ENCODE peak calls at places on chromosome 22, in five cellular contexts. W, R, C, Q and I are unnamed samples.

GRCh38 chr22:39179401-39179827 is 26.9 kb upstream of the CBX7 start:
- DNase-seq in W (no peak), R (no peak), C (no peak), Q (no peak), I (no peak)

GRCh38 chr22:27452916-27453315 is 348.6 kb downstream of the MN1 start:
- DNase-seq in W (no peak), R (no peak), C (no peak), Q (no peak), I (peak)

GRCh38 chr22:35514366-35514765 is 26.3 kb upstream of the RASD2 start:
- DNase-seq in W (no peak), R (no peak), C (no peak), Q (no peak), I (no peak)

GRCh38 chr22:17232406-17232805 is 13.2 kb upstream of the ADA2 start:
- DNase-seq in W (no peak), R (no peak), C (no peak), Q (no peak), I (no peak)

GRCh38 chr22:39908737-39909136 is 7.9 kb downstream of the GRAP2 start:
- DNase-seq in W (no peak), R (no peak), C (no peak), Q (no peak), I (peak)

GRCh38 chr22:40673017-40673416 is 6.3 kb upstream of the MCHR1 start:
- DNase-seq in W (no peak), R (no peak), C (no peak), Q (no peak), I (no peak)

GRCh38 chr22:40423882-40424640 is 53.7 kb downstream of the SGSM3 start:
- DNase-seq in W (no peak), R (no peak), C (no peak), Q (peak), I (no peak)

GRCh38 chr22:48051796-48052620 is 1289.6 kb downstream of the TBC1D22A start:
- DNase-seq in W (no peak), R (no peak), C (no peak), Q (no peak), I (no peak)

GRCh38 chr22:48103126-48103875 is 1340.9 kb downstream of the TBC1D22A start:
- DNase-seq in W (no peak), R (no peak), C (peak), Q (peak), I (no peak)

GRCh38 chr22:25853902-25854301 is 111.9 kb downstream of the MYO18B start:
- DNase-seq in W (no peak), R (no peak), C (no peak), Q (no peak), I (no peak)

GRCh38 chr22:38214248-38215056 is 12.7 kb downstream of the MAFF start:
- DNase-seq in W (peak), R (peak), C (peak), Q (peak), I (no peak)

GRCh38 chr22:32325811-32326237 is 31.8 kb upstream of the RFPL3 start:
- DNase-seq in W (no peak), R (no peak), C (no peak), Q (no peak), I (no peak)

GRCh38 chr22:32534252-32535215 is 59.9 kb downstream of the FBXO7 start:
- DNase-seq in W (peak), R (peak), C (no peak), Q (peak), I (no peak)

GRCh38 chr22:33051960-33052839 is 6.0 kb downstream of the SYN3 start:
- DNase-seq in W (no peak), R (no peak), C (peak), Q (no peak), I (no peak)

GRCh38 chr22:17743661-17744411 is 30.4 kb downstream of the BID start:
- DNase-seq in W (no peak), R (no peak), C (no peak), Q (no peak), I (no peak)

GRCh38 chr22:34696557-34696956 is 369.4 kb upstream of the ISX start:
- DNase-seq in W (no peak), R (no peak), C (no peak), Q (no peak), I (no peak)

GRCh38 chr22:25488244-25489020 is 76.0 kb upstream of the GRK3 start:
- DNase-seq in W (peak), R (peak), C (no peak), Q (peak), I (peak)

GRCh38 chr22:38114484-38115398 is 4.3 kb upstream of the BAIAP2L2 start:
- DNase-seq in W (peak), R (peak), C (peak), Q (peak), I (peak)

GRCh38 chr22:49663311-49663711 is 164.4 kb downstream of the BRD1 start:
- DNase-seq in W (no peak), R (no peak), C (no peak), Q (no peak), I (no peak)
- H3K4me3 ChIP-seq in W (no peak), R (no peak), C (no peak), Q (no peak), I (no peak)

DNA sequence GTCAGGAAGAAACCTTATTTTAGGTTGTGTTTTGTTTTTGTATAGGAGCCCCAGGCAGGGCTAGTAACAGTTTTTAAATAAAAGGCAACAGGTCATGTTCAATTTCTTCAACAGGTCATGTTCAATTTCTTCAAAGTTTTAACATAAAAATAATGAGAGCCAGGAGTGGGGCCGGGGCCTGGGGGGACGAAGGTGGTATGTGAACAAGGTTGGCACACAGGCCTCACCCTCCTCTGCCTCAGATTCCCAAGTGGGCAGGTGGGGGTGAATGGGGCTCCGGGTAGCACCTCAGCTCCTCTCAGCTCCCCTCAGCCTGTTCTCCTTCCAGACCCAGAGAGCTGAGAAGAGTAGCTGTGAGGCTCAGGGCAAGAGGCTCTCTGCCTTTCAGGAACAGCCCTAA is 4.4 kb downstream of the DERL3 start:
- DNase-seq in W (no peak), R (no peak), C (no peak), Q (no peak), I (no peak)
- H3K4me3 ChIP-seq in W (no peak), R (no peak), C (no peak), Q (no peak), I (no peak)

GRCh38 chr22:20946080-20946986 is 20.7 kb upstream of the AIFM3 start:
- DNase-seq in W (no peak), R (peak), C (no peak), Q (no peak), I (peak)
- H3K4me3 ChIP-seq in W (no peak), R (no peak), C (no peak), Q (no peak), I (no peak)

GRCh38 chr22:30228509-30229359 is 17.8 kb downstream of the LIF start:
- DNase-seq in W (no peak), R (no peak), C (no peak), Q (no peak), I (no peak)
- H3K4me3 ChIP-seq in W (no peak), R (no peak), C (no peak), Q (no peak), I (no peak)

DNA sequence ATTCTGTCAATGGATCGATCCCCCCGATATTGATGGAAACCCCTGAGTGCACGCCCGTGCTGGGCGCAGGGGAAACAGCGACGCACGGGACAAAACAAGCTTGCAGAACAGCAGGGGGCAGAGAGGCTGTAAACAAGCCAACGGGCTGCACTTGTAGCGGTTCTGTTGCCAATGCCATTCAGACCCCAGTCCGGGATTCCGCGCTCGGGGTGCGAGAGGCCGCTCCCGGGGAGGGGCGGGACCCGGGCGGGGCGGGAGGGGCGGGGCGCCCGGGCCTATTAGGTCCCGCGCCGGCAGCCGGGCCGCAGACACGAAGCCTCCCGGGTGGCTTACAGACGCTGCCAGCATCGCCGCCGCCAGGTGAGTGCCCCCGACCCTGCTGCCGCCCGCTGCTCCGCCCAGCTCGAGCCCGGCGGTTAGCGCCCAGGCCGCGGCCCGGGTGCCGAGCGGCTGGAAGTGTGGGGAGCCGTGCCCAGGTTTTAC is at the start of gene BIK:
- DNase-seq in W (no peak), R (peak), C (no peak), Q (no peak), I (no peak)
- H3K4me3 ChIP-seq in W (peak), R (peak), C (peak), Q (peak), I (peak)

GRCh38 chr22:42342426-42343135 is 72.1 kb upstream of the TCF20 start:
- DNase-seq in W (no peak), R (no peak), C (no peak), Q (no peak), I (no peak)
- H3K4me3 ChIP-seq in W (no peak), R (peak), C (no peak), Q (peak), I (no peak)

GRCh38 chr22:46286006-46286405 is 10.7 kb upstream of the GTSE1 start:
- DNase-seq in W (no peak), R (no peak), C (no peak), Q (no peak), I (no peak)

GRCh38 chr22:46287873-46288751 is 8.6 kb upstream of the GTSE1 start:
- DNase-seq in W (no peak), R (no peak), C (no peak), Q (peak), I (no peak)

GRCh38 chr22:46289244-46289891 is 7.3 kb upstream of the GTSE1 start:
- DNase-seq in W (no peak), R (no peak), C (no peak), Q (peak), I (no peak)

GRCh38 chr22:46288846-46289243 is 7.8 kb upstream of the GTSE1 start:
- DNase-seq in W (no peak), R (no peak), C (no peak), Q (no peak), I (no peak)

GRCh38 chr22:46286941-46287872 is 9.5 kb upstream of the GTSE1 start:
- DNase-seq in W (no peak), R (no peak), C (no peak), Q (peak), I (no peak)
- H3K4me3 ChIP-seq in W (no peak), R (no peak), C (no peak), Q (peak), I (no peak)

GRCh38 chr22:44753189-44754042 is 1.0 kb downstream of the ARHGAP8 start:
- DNase-seq in W (no peak), R (peak), C (no peak), Q (no peak), I (peak)
- H3K4me3 ChIP-seq in W (no peak), R (no peak), C (no peak), Q (no peak), I (no peak)

DNA sequence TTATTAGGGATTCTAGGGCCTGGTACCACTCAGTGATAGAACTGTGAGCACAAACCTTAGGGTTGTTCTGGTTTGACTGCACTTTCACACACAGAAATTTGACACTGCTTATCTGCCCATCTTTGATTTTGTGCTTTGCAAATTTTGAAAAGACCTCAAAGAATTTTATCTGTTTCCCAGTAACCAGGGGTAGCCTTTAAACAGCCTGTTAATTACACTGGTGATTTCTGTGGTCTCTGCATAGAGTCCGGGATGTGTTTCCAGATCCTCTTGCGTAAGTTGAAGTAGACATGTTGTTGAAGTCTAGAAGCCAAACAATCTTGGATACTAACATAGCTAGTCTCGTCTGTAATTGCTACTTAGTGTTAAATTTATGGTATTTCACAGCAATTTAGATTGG is 75.3 kb downstream of the C22orf31 start:
- DNase-seq in W (no peak), R (peak), C (no peak), Q (no peak), I (peak)
- H3K4me3 ChIP-seq in W (no peak), R (no peak), C (no peak), Q (no peak), I (no peak)